ENCODE peak calls at places on chromosome 19, in seven cellular contexts. S, T, P, B, J, Q and C are unnamed samples.

GRCh38 chr19:46746281-46746965 is at the start of gene STRN4:
- DNase-seq in S (peak; percentile 17), T (peak; percentile 60), P (peak; percentile 47), B (peak; percentile 56), J (peak; percentile 68), Q (no peak), C (no peak)

GRCh38 chr19:44051654-44052402 is at the start of gene ZNF223:
- DNase-seq in S (peak; percentile 93), T (peak; percentile 91), P (peak; percentile 82), B (peak; percentile 96), J (peak; percentile 99), Q (peak; percentile 94), C (peak; percentile 90)

GRCh38 chr19:46603195-46603637 is 2.1 kb downstream of the CALM3 start:
- DNase-seq in S (no peak), T (no peak), P (no peak), B (no peak), J (no peak), Q (no peak), C (no peak)

GRCh38 chr19:16324384-16325160 is at the start of gene KLF2:
- DNase-seq in S (peak; percentile 10), T (peak; percentile 57), P (peak; percentile 78), B (peak; percentile 62), J (peak; percentile 41), Q (peak; percentile 93), C (peak; percentile 93)

GRCh38 chr19:2754659-2755447 is 15.0 kb upstream of the SLC39A3 start:
- DNase-seq in S (no peak), T (no peak), P (no peak), B (no peak), J (no peak), Q (no peak), C (no peak)

GRCh38 chr19:10543420-10544241 is at the start of gene ATG4D:
- DNase-seq in S (peak; percentile 44), T (peak; percentile 89), P (peak; percentile 81), B (peak; percentile 88), J (peak; percentile 92), Q (peak; percentile 69), C (peak; percentile 24)

GRCh38 chr19:46404884-46405658 is 8.3 kb downstream of the CCDC8 start:
- DNase-seq in S (no peak), T (no peak), P (no peak), B (no peak), J (peak; percentile 67), Q (no peak), C (no peak)

GRCh38 chr19:46885411-46885810 is 24.6 kb downstream of the ARHGAP35 start:
- DNase-seq in S (no peak), T (no peak), P (no peak), B (no peak), J (no peak), Q (no peak), C (no peak)

GRCh38 chr19:41265376-41266153 is 1.4 kb downstream of the HNRNPUL1 start:
- DNase-seq in S (no peak), T (no peak), P (no peak), B (no peak), J (no peak), Q (no peak), C (no peak)

GRCh38 chr19:35828694-35829301 is 16.2 kb upstream of the PRODH2 start:
- DNase-seq in S (no peak), T (no peak), P (peak; percentile 86), B (no peak), J (no peak), Q (peak; percentile 29), C (peak; percentile 27)

GRCh38 chr19:15124572-15125231 is 17.5 kb downstream of the SYDE1 start:
- DNase-seq in S (no peak), T (no peak), P (no peak), B (peak; percentile 15), J (peak; percentile 22), Q (no peak), C (no peak)

GRCh38 chr19:27861411-27861975 is 1351.5 kb downstream of the UQCRFS1 start:
- DNase-seq in S (no peak), T (no peak), P (no peak), B (no peak), J (no peak), Q (no peak), C (no peak)

GRCh38 chr19:1132625-1133383 is 29.0 kb downstream of the GPX4 start:
- DNase-seq in S (no peak), T (no peak), P (no peak), B (no peak), J (no peak), Q (no peak), C (no peak)

GRCh38 chr19:45283443-45284033 is 32.5 kb downstream of the MARK4 start:
- DNase-seq in S (no peak), T (no peak), P (no peak), B (no peak), J (no peak), Q (no peak), C (no peak)

GRCh38 chr19:7933828-7934725 is 8.1 kb upstream of the CTXN1 start:
- DNase-seq in S (no peak), T (no peak), P (no peak), B (no peak), J (no peak), Q (peak; percentile 24), C (no peak)

GRCh38 chr19:720691-721160 is 12.0 kb downstream of the PALM start:
- DNase-seq in S (no peak), T (no peak), P (no peak), B (no peak), J (no peak), Q (no peak), C (no peak)

GRCh38 chr19:49844138-49844740 is 6.7 kb upstream of the PTOV1 start:
- DNase-seq in S (no peak), T (no peak), P (no peak), B (no peak), J (no peak), Q (no peak), C (no peak)

GRCh38 chr19:38674388-38675133 is 27.1 kb downstream of the ACTN4 start:
- DNase-seq in S (no peak), T (no peak), P (no peak), B (no peak), J (no peak), Q (peak; percentile 78), C (no peak)

GRCh38 chr19:17296278-17296677 is 6.9 kb downstream of the ABHD8 start:
- DNase-seq in S (no peak), T (no peak), P (no peak), B (no peak), J (no peak), Q (no peak), C (peak; percentile 59)

GRCh38 chr19:14770944-14771839 is 7.2 kb downstream of the ADGRE2 start:
- DNase-seq in S (no peak), T (no peak), P (no peak), B (no peak), J (peak; percentile 67), Q (no peak), C (no peak)

GRCh38 chr19:750640-751423 is at the start of gene MISP:
- DNase-seq in S (no peak), T (peak; percentile 87), P (no peak), B (peak; percentile 86), J (peak; percentile 93), Q (no peak), C (no peak)

GRCh38 chr19:5406816-5407215 is 48.4 kb upstream of the ZNRF4 start:
- DNase-seq in S (no peak), T (no peak), P (no peak), B (no peak), J (no peak), Q (no peak), C (no peak)

GRCh38 chr19:6725513-6726231 is 5.2 kb upstream of the C3 start:
- DNase-seq in S (no peak), T (no peak), P (no peak), B (no peak), J (no peak), Q (no peak), C (no peak)

GRCh38 chr19:7870571-7871279 is 3.5 kb downstream of the PRR36 start:
- DNase-seq in S (no peak), T (no peak), P (peak; percentile 85), B (peak; percentile 65), J (peak; percentile 21), Q (peak; percentile 49), C (peak; percentile 26)

GRCh38 chr19:16328824-16329482 is 4.3 kb downstream of the KLF2 start:
- DNase-seq in S (no peak), T (no peak), P (no peak), B (no peak), J (no peak), Q (no peak), C (no peak)

GRCh38 chr19:48292798-48293197 is 22.9 kb downstream of the ZNF114 start:
- DNase-seq in S (no peak), T (no peak), P (no peak), B (no peak), J (no peak), Q (no peak), C (peak; percentile 80)

GRCh38 chr19:9885077-9885552 is 50.0 kb downstream of the PIN1 start:
- DNase-seq in S (peak; percentile 92), T (no peak), P (no peak), B (no peak), J (peak; percentile 95), Q (peak; percentile 39), C (peak; percentile 10)

GRCh38 chr19:41352609-41353465 is 885 bp downstream of the TGFB1 start:
- DNase-seq in S (no peak), T (no peak), P (no peak), B (peak; percentile 18), J (peak; percentile 22), Q (peak; percentile 71), C (peak; percentile 33)

GRCh38 chr19:10670876-10671804 is 17.0 kb downstream of the ILF3 start:
- DNase-seq in S (no peak), T (no peak), P (no peak), B (no peak), J (no peak), Q (no peak), C (no peak)

GRCh38 chr19:8206147-8207087 is 2.8 kb upstream of the CERS4 start:
- DNase-seq in S (no peak), T (no peak), P (no peak), B (peak; percentile 86), J (no peak), Q (no peak), C (no peak)

GRCh38 chr19:39182174-39182505 is 14.6 kb upstream of the NCCRP1 start:
- DNase-seq in S (no peak), T (no peak), P (no peak), B (no peak), J (no peak), Q (no peak), C (no peak)

GRCh38 chr19:27890206-27890605 is 1322.7 kb downstream of the UQCRFS1 start:
- DNase-seq in S (no peak), T (no peak), P (no peak), B (no peak), J (no peak), Q (no peak), C (no peak)

GRCh38 chr19:55702131-55702627 is 27.2 kb downstream of the EPN1 start:
- DNase-seq in S (no peak), T (no peak), P (no peak), B (no peak), J (no peak), Q (no peak), C (no peak)

GRCh38 chr19:51473009-51473707 is 5.2 kb upstream of the CEACAM18 start:
- DNase-seq in S (peak; percentile 57), T (peak; percentile 1), P (peak; percentile 48), B (peak; percentile 0), J (peak; percentile 40), Q (peak; percentile 70), C (peak; percentile 58)

GRCh38 chr19:19721896-19722295 is 11.0 kb downstream of the ZNF14 start:
- DNase-seq in S (no peak), T (no peak), P (no peak), B (no peak), J (no peak), Q (no peak), C (no peak)

GRCh38 chr19:14786421-14786851 is 8.1 kb upstream of the ADGRE2 start:
- DNase-seq in S (no peak), T (no peak), P (peak; percentile 50), B (no peak), J (no peak), Q (no peak), C (no peak)

GRCh38 chr19:3142292-3142670 is 6.4 kb downstream of the GNA15 start:
- DNase-seq in S (no peak), T (no peak), P (no peak), B (no peak), J (no peak), Q (no peak), C (peak; percentile 89)

GRCh38 chr19:18423258-18424020 is 4.2 kb downstream of the SSBP4 start:
- DNase-seq in S (no peak), T (no peak), P (no peak), B (no peak), J (no peak), Q (no peak), C (no peak)